ENCODE peak calls at places on chromosomes 1 and 21, in eight cellular contexts. T, Z, N, R, J, S, A and K are unnamed samples.
A peak's percentile ranks its signal among the peaks of the same experiment; 100 is the strongest.

GRCh38 chr1:30919025-30919881 is 10.7 kb upstream of the SDC3 start:
- DNase-seq in T (peak; percentile 79), Z (peak; percentile 85), N (no peak), R (peak; percentile 50), J (peak; percentile 81), S (no peak), A (peak; percentile 28), K (peak; percentile 21)

GRCh38 chr1:245870698-245871097 is 636.4 kb downstream of the SMYD3 start:
- DNase-seq in T (no peak), Z (peak; percentile 51), N (no peak), R (no peak), J (no peak), S (no peak), A (no peak), K (no peak)

GRCh38 chr1:203072911-203073310 is 12.9 kb downstream of the MYOG start:
- DNase-seq in T (no peak), Z (peak; percentile 2), N (no peak), R (no peak), J (peak; percentile 65), S (no peak), A (no peak), K (no peak)

GRCh38 chr1:210938416-210938925 is 195.5 kb downstream of the KCNH1 start:
- DNase-seq in T (no peak), Z (peak; percentile 59), N (no peak), R (no peak), J (no peak), S (no peak), A (no peak), K (no peak)

GRCh38 chr1:74753104-74753503 is 20.2 kb downstream of the TYW3 start:
- DNase-seq in T (no peak), Z (no peak), N (no peak), R (no peak), J (no peak), S (peak; percentile 30), A (no peak), K (no peak)

GRCh38 chr1:37763791-37764741 is 854 bp downstream of the EPHA10 start:
- DNase-seq in T (peak; percentile 39), Z (peak; percentile 16), N (peak; percentile 57), R (no peak), J (peak; percentile 65), S (peak; percentile 95), A (no peak), K (peak; percentile 81)

GRCh38 chr1:97919568-97920261 is 1.1 kb downstream of the DPYD start:
- DNase-seq in T (peak; percentile 75), Z (peak; percentile 15), N (peak; percentile 59), R (peak; percentile 53), J (peak; percentile 64), S (no peak), A (no peak), K (no peak)

GRCh38 chr21:40752125-40752524 is 94.8 kb downstream of the DSCAM start:
- DNase-seq in T (no peak), Z (no peak), N (no peak), R (no peak), J (no peak), S (peak; percentile 73), A (no peak), K (peak; percentile 41)

GRCh38 chr1:182527680-182528079 is 61.4 kb downstream of the RNASEL start:
- DNase-seq in T (no peak), Z (no peak), N (no peak), R (peak; percentile 6), J (no peak), S (peak; percentile 15), A (no peak), K (no peak)

GRCh38 chr1:184905601-184906322 is 68.5 kb downstream of the NIBAN1 start:
- DNase-seq in T (no peak), Z (no peak), N (no peak), R (peak; percentile 67), J (no peak), S (no peak), A (no peak), K (no peak)

GRCh38 chr1:156293895-156294294 is 1.6 kb downstream of the GLMP start:
- DNase-seq in T (no peak), Z (no peak), N (no peak), R (no peak), J (no peak), S (no peak), A (no peak), K (no peak)

GRCh38 chr1:204266504-204267034 is 52.8 kb upstream of the GOLT1A start:
- DNase-seq in T (no peak), Z (no peak), N (no peak), R (no peak), J (peak; percentile 41), S (no peak), A (no peak), K (no peak)

GRCh38 chr1:167262820-167263219 is 42.1 kb downstream of the POU2F1 start:
- DNase-seq in T (no peak), Z (no peak), N (no peak), R (no peak), J (no peak), S (no peak), A (no peak), K (no peak)

GRCh38 chr1:196148367-196148970 is 459.8 kb downstream of the KCNT2 start:
- DNase-seq in T (peak; percentile 73), Z (peak; percentile 6), N (peak; percentile 74), R (peak; percentile 70), J (peak; percentile 42), S (peak; percentile 10), A (no peak), K (no peak)

GRCh38 chr1:19435851-19436465 is 49.4 kb downstream of the CAPZB start:
- DNase-seq in T (no peak), Z (peak; percentile 84), N (no peak), R (no peak), J (peak; percentile 94), S (no peak), A (no peak), K (no peak)

GRCh38 chr1:234289538-234290305 is 83.5 kb upstream of the COA6 start:
- DNase-seq in T (no peak), Z (no peak), N (no peak), R (no peak), J (no peak), S (no peak), A (no peak), K (no peak)

DNA sequence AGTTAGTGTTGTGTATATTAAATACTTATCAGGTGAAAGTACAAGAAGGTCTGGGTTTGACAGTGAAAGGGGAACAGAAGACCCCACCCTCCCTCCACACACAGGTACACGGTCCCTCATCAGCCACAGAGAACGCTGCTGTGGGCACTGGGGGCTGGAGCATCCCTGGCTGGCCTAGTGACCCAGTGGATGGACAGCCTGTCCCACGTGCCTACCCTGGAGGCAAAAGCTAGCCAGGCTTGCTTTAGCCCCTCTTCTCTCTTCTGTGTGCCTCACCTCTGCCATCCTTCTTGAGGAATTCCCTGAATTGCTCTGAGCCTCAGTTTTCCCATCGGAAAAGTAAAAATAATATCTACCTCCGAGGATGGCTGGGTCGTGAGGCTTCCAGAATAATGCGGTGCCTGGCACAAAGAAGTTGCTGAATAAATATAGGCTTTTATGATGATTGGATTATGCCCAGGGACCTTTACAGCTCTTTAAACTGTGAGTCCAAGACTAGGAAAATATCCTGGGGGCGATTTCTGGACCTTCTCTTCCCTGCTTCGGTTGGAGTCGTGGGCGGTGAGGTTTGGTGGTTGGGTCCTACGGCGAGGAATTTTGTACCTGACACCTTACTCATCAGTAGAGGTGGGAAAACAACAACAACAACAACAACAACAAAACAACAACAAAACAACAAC is 918 bp downstream of the IFNLR1 start:
- DNase-seq in T (no peak), Z (no peak), N (no peak), R (peak; percentile 45), J (no peak), S (no peak), A (no peak), K (no peak)
- H3K79me2 ChIP-seq in T (no peaks in the 10 kb centered on the region), Z (no peaks in the 10 kb centered on the region), N (peaks cover 37% of the 10 kb centered on the region), R (peaks cover 17% of the 10 kb centered on the region), J (no peaks in the 10 kb centered on the region), S (no peaks in the 10 kb centered on the region), A (no peaks in the 10 kb centered on the region), K (peaks cover 3% of the 10 kb centered on the region)

GRCh38 chr1:27427329-27427728 is 34.9 kb downstream of the GPR3 start:
- DNase-seq in T (no peak), Z (no peak), N (no peak), R (no peak), J (no peak), S (no peak), A (no peak), K (no peak)
- H3K79me2 ChIP-seq in T (peaks cover 33% of the 10 kb centered on the region), Z (peaks cover 55% of the 10 kb centered on the region), N (peaks cover 74% of the 10 kb centered on the region), R (peaks cover 47% of the 10 kb centered on the region), J (peaks cover 99% of the 10 kb centered on the region), S (peaks cover 32% of the 10 kb centered on the region), A (peaks cover 45% of the 10 kb centered on the region), K (peaks cover 1% of the 10 kb centered on the region)

GRCh38 chr1:41239988-41240610 is 2.0 kb downstream of the SCMH1 start:
- DNase-seq in T (peak; percentile 78), Z (peak; percentile 53), N (peak; percentile 76), R (peak; percentile 70), J (peak; percentile 73), S (no peak), A (no peak), K (no peak)

GRCh38 chr1:41241748-41242644 is at the start of gene SCMH1:
- DNase-seq in T (peak; percentile 33), Z (peak; percentile 12), N (peak; percentile 87), R (peak; percentile 40), J (peak; percentile 75), S (peak; percentile 91), A (no peak), K (peak; percentile 71)

GRCh38 chr1:41245659-41246058 is 3.6 kb upstream of the SCMH1 start:
- DNase-seq in T (no peak), Z (peak; percentile 80), N (no peak), R (peak; percentile 25), J (no peak), S (no peak), A (no peak), K (no peak)

GRCh38 chr1:41240806-41241747 is 1.0 kb downstream of the SCMH1 start:
- DNase-seq in T (peak; percentile 47), Z (peak; percentile 5), N (peak; percentile 94), R (peak; percentile 51), J (peak; percentile 78), S (peak; percentile 65), A (no peak), K (peak; percentile 61)

GRCh38 chr1:41242645-41243171 is 602 bp upstream of the SCMH1 start:
- DNase-seq in T (no peak), Z (no peak), N (no peak), R (no peak), J (no peak), S (peak; percentile 3), A (no peak), K (no peak)
- H3K79me2 ChIP-seq in T (peaks cover 11% of the 10 kb centered on the region), Z (peaks cover 15% of the 10 kb centered on the region), N (peaks cover 51% of the 10 kb centered on the region), R (peaks cover 36% of the 10 kb centered on the region), J (peaks cover 22% of the 10 kb centered on the region), S (peaks cover 26% of the 10 kb centered on the region), A (no peaks in the 10 kb centered on the region), K (peaks cover 3% of the 10 kb centered on the region)

DNA sequence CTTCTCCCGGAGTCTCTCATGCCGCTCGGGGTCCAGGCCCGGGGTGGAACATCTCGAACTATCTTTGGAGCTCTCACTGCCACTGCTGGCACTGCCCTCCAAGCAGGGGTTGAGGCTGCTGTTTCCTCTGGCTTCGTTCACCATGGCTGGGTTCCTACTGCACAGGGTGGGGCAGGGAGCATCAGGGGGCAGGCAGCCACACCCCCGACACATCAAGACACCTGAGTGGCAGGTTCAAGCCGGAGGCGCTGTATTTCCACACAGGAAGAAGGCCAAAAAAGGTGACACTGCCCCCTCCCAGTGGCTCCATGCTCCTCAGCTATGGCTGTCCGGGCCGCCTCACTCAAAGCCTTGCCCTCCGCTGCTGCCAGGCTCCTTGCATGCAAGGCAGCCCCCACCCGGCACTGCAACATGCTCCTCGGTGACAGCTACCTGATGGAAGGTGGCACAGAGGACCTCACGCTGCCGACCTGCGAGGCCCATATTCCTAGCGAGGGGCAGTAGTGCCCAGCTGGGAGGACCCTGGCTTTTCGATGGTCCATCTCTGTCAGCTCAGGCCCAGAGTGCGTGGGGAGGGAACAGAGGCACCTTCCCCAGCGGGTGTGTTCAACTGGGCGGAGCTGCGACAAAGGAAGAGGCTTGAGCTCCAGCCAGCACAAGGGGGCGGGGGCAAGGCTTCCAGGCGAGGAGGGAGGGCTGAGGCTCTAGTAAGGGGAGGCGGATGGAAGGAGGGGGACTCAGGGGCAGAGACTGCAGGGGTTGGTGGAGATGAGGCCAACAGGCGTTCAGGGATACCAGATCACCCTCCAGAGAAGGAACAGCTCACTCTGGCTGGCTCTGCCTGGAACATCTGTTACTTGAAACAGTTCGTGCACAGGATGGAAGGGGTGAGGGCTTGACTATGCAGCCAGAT is 2.5 kb downstream of the MTHFR start:
- DNase-seq in T (peak; percentile 98), Z (peak; percentile 93), N (peak; percentile 91), R (peak; percentile 75), J (peak; percentile 93), S (peak; percentile 95), A (peak; percentile 78), K (peak; percentile 98)
- H3K79me2 ChIP-seq in T (peaks cover 42% of the 10 kb centered on the region), Z (peaks cover 23% of the 10 kb centered on the region), N (peaks cover 32% of the 10 kb centered on the region), R (peaks cover 18% of the 10 kb centered on the region), J (peaks cover 38% of the 10 kb centered on the region), S (peaks cover 32% of the 10 kb centered on the region), A (peaks cover 20% of the 10 kb centered on the region), K (peaks cover 7% of the 10 kb centered on the region)